ENCODE peak calls at places on chromosomes 13 and 19, in four cellular contexts. P is breast epithelium; G is activated CD8-positive, alpha-beta T cell treated with anti-CD3 and anti-CD28 coated beads for 36 hours; A is K562. U is an unnamed sample.
A peak's percentile ranks its signal among the peaks of the same experiment; 100 is the strongest.

GRCh38 chr13:19959141-19959830 is 759 bp downstream of the ZMYM2 start:
- DNase-seq in P (peak; percentile 64), G (peak; percentile 84), A (peak; percentile 38), U (peak; percentile 57)

GRCh38 chr19:53621885-53622710 is 9.7 kb upstream of the DPRX start:
- DNase-seq in P (no peak), G (no peak), A (no peak), U (no peak)

GRCh38 chr13:34044660-34045080 is 226.7 kb downstream of the RFC3 start:
- DNase-seq in P (no peak), G (no peak), A (no peak), U (no peak)

GRCh38 chr13:32262619-32263018 is 52.5 kb downstream of the ZAR1L start:
- DNase-seq in P (no peak), G (no peak), A (no peak), U (no peak)

GRCh38 chr19:10334340-10335148 is 1.2 kb upstream of the RAVER1 start:
- DNase-seq in P (peak; percentile 98), G (peak; percentile 69), A (peak; percentile 91), U (no peak)

GRCh38 chr19:32339988-32340874 is 5.2 kb upstream of the ZNF507 start:
- DNase-seq in P (peak; percentile 69), G (peak; percentile 72), A (peak; percentile 60), U (peak; percentile 63)

GRCh38 chr13:78372581-78372980 is 230.8 kb downstream of the POU4F1 start:
- DNase-seq in P (no peak), G (no peak), A (no peak), U (no peak)

GRCh38 chr13:113411216-113412023 is 41.9 kb downstream of the ADPRHL1 start:
- DNase-seq in P (no peak), G (no peak), A (no peak), U (no peak)

GRCh38 chr19:13103961-13104847 is 1.5 kb upstream of the LYL1 start:
- DNase-seq in P (no peak), G (peak; percentile 74), A (peak; percentile 81), U (peak; percentile 85)

GRCh38 chr13:105957769-105958438 is 577.6 kb downstream of the EFNB2 start:
- DNase-seq in P (no peak), G (no peak), A (no peak), U (no peak)

GRCh38 chr13:34357435-34358232 is 539.7 kb downstream of the RFC3 start:
- DNase-seq in P (no peak), G (no peak), A (no peak), U (no peak)

GRCh38 chr19:58397533-58398037 is 2.1 kb downstream of the RNF225 start:
- DNase-seq in P (no peak), G (no peak), A (peak; percentile 16), U (no peak)

GRCh38 chr13:66071018-66071417 is 1159.1 kb downstream of the PCDH9 start:
- DNase-seq in P (no peak), G (no peak), A (no peak), U (no peak)

GRCh38 chr19:12859546-12859945 is 21.2 kb downstream of the MAST1 start:
- DNase-seq in P (no peak), G (no peak), A (no peak), U (no peak)

GRCh38 chr19:29303035-29303706 is 90.2 kb upstream of the UQCRFS1 start:
- DNase-seq in P (no peak), G (peak; percentile 12), A (no peak), U (no peak)

GRCh38 chr13:80012281-80012680 is 328.6 kb downstream of the SPRY2 start:
- DNase-seq in P (no peak), G (no peak), A (no peak), U (no peak)

GRCh38 chr19:45821103-45821521 is 6.0 kb upstream of the RSPH6A start:
- DNase-seq in P (no peak), G (no peak), A (no peak), U (no peak)

GRCh38 chr13:112973577-112973951 is 4.5 kb downstream of the MCF2L start:
- DNase-seq in P (no peak), G (no peak), A (no peak), U (no peak)

GRCh38 chr13:110089100-110089499 is 217.9 kb downstream of the COL4A1 start:
- DNase-seq in P (no peak), G (no peak), A (no peak), U (no peak)

GRCh38 chr13:110092869-110093268 is 214.1 kb downstream of the COL4A1 start:
- DNase-seq in P (no peak), G (no peak), A (no peak), U (no peak)

DNA sequence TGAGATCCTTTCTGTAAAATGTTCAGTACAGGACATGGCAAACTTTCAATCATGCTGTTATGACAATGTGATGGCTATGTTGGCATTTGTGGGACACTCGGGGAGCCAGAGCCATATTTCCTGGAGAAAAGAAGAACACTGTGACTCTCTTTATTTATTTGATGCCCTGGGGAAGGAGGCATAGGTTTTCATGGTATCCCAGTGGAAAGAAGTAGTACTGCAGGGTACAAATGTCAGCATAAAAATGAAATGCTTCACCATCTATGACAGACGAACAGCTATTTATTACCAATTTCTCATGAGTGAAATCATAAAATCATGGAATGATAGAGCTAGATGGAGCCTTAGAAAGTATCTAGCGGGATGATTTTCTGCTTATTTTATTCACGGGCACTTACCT is 217.1 kb downstream of the COL4A1 start:
- DNase-seq in P (no peak), G (no peak), A (no peak), U (no peak)
- TF ChIP-seq CTCF in P (no peak), G (no peak), A (no peak), U (no peak)

GRCh38 chr19:47824396-47824795 is 2.7 kb downstream of the CRX start:
- DNase-seq in P (no peak), G (no peak), A (no peak), U (no peak)
- TF ChIP-seq CTCF in P (no peak), G (no peak), A (peak; percentile 16), U (no peak)

GRCh38 chr19:49489601-49490167 is 2.3 kb downstream of the RPL13A start:
- DNase-seq in P (no peak), G (peak; percentile 61), A (peak; percentile 25), U (no peak)
- TF ChIP-seq CTCF in P (peak; percentile 17), G (no peak), A (peak; percentile 92), U (peak; percentile 60)

GRCh38 chr13:94228781-94229180 is 250.7 kb downstream of the DCT start:
- DNase-seq in P (no peak), G (no peak), A (no peak), U (no peak)

GRCh38 chr13:94227255-94227879 is 252.1 kb downstream of the DCT start:
- DNase-seq in P (no peak), G (no peak), A (no peak), U (no peak)

DNA sequence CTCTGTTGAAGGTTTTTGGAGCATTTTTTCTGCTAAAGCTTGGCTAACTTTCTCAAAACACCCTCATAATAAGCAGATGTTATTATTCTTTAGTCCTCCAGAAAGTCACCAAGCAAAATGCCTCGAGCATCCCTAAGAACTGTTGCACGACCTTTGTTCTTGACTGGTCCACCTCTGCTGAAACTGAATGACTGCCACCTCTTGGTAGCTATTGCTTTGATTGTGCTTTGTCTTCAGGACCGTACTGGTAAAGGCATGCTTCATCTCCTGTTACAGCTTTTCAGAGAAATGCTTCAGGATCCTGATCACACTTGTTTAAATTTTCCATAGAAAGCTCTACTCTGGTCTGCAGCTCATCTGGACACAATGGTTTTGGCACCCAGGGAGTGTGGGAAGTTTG is 254.8 kb downstream of the DCT start:
- DNase-seq in P (no peak), G (no peak), A (no peak), U (no peak)
- TF ChIP-seq CTCF in P (no peak), G (no peak), A (no peak), U (no peak)

GRCh38 chr13:30676672-30677071 is 58.7 kb upstream of the ALOX5AP start:
- DNase-seq in P (no peak), G (no peak), A (no peak), U (no peak)
- TF ChIP-seq CTCF in P (no peak), G (no peak), A (no peak), U (no peak)

DNA sequence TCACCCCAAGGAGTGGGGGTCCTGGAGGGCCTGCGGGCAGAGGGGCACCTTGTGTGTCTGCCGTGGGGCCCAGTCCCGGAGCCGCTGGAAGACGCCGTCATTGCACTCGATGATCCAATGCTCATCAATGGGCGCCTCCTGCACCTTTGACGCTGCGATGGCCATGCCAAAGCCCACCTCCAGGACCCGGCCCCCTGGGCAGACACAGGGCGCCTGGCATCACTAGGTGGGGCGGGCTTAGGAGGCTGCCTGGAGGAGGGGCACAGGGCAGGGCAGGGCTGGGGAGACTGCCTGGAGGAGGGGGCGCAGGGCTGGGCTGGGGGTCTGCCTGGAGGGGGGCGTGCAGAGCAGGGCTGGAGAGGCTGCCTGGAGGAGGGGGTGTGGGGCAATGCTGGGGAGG is 1.6 kb downstream of the GAMT start:
- DNase-seq in P (no peak), G (no peak), A (no peak), U (no peak)
- TF ChIP-seq CTCF in P (no peak), G (no peak), A (no peak), U (no peak)

GRCh38 chr19:5026706-5027273 is 57.9 kb downstream of the KDM4B start:
- DNase-seq in P (no peak), G (no peak), A (no peak), U (no peak)
- TF ChIP-seq CTCF in P (no peak), G (no peak), A (no peak), U (no peak)